ENCODE peak calls at places on chromosomes 13 and 19, in eight cellular contexts. N is NB4; M is CD4-positive, alpha-beta T cell; V is natural killer cell; A is neural progenitor cell; L is mucosa of descending colon; Z is HL-60; P is hepatocyte. O is an unnamed sample.
A peak's percentile ranks its signal among the peaks of the same experiment; 100 is the strongest.

GRCh38 chr13:91203430-91203829 is 144.1 kb upstream of the MIR17HG start:
- DNase-seq in N (no peak), A (no peak), Z (no peak), L (no peak), M (no peak), P (no peak), V (no peak), O (no peak)

GRCh38 chr13:102240110-102240509 is 161.7 kb downstream of the FGF14 start:
- DNase-seq in L (no peak), A (no peak), M (no peak), Z (no peak), N (no peak), V (no peak), P (no peak), O (no peak)

GRCh38 chr19:3171894-3172679 is 6.5 kb upstream of the S1PR4 start:
- DNase-seq in L (no peak), Z (no peak), M (no peak), N (no peak), P (peak; percentile 8), V (no peak), A (no peak), O (peak; percentile 44)

GRCh38 chr19:19461306-19461670 is 54.1 kb downstream of the TSSK6 start:
- DNase-seq in M (no peak), V (no peak), L (no peak), N (no peak), P (no peak), A (no peak), Z (no peak), O (no peak)

GRCh38 chr19:18294467-18294864 is 13.0 kb upstream of the JUND start:
- DNase-seq in L (peak; percentile 70), M (peak; percentile 90), A (peak; percentile 50), P (no peak), Z (no peak), N (no peak), V (peak; percentile 79), O (peak; percentile 75)

GRCh38 chr19:31545766-31546165 is 196.5 kb upstream of the TSHZ3 start:
- DNase-seq in M (no peak), V (no peak), N (no peak), L (no peak), P (no peak), Z (no peak), A (no peak), O (no peak)

GRCh38 chr19:30479231-30479630 is 107.0 kb downstream of the ZNF536 start:
- DNase-seq in V (no peak), N (no peak), Z (no peak), A (no peak), P (peak; percentile 48), M (no peak), L (peak; percentile 3), O (no peak)

GRCh38 chr19:58328999-58329398 is 2.2 kb downstream of the ZSCAN22 start:
- DNase-seq in A (peak; percentile 84), M (no peak), V (no peak), P (no peak), L (no peak), Z (no peak), N (peak; percentile 55), O (no peak)

GRCh38 chr19:35468637-35469036 is 20.6 kb downstream of the FFAR2 start:
- DNase-seq in N (peak; percentile 72), P (peak; percentile 72), M (peak; percentile 53), Z (no peak), L (peak; percentile 73), V (peak; percentile 58), A (peak; percentile 59), O (peak; percentile 73)

GRCh38 chr13:98050041-98050466 is 92.8 kb upstream of the FARP1 start:
- DNase-seq in V (no peak), P (peak; percentile 29), M (no peak), L (no peak), N (no peak), Z (no peak), A (no peak), O (no peak)

GRCh38 chr19:38564981-38565685 is 52.6 kb downstream of the MAP4K1 start:
- DNase-seq in N (no peak), V (no peak), Z (no peak), A (peak; percentile 41), M (peak; percentile 9), P (peak; percentile 38), L (no peak), O (no peak)

GRCh38 chr19:1247747-1248453 is 483 bp upstream of the MIDN start:
- DNase-seq in V (peak; percentile 83), M (peak; percentile 65), N (peak; percentile 62), L (peak; percentile 77), Z (peak; percentile 66), A (peak; percentile 69), P (peak; percentile 88), O (peak; percentile 95)

GRCh38 chr19:6963937-6964336 is 57.3 kb downstream of the MBD3L2B start:
- DNase-seq in Z (no peak), P (no peak), M (peak; percentile 41), V (peak; percentile 33), N (peak; percentile 33), L (peak; percentile 41), A (no peak), O (no peak)

GRCh38 chr19:9883231-9883758 is 48.2 kb downstream of the PIN1 start:
- DNase-seq in M (no peak), V (no peak), N (no peak), A (peak; percentile 89), Z (no peak), L (no peak), P (no peak), O (no peak)

GRCh38 chr13:42485272-42485671 is 88.7 kb upstream of the TNFSF11 start:
- DNase-seq in Z (no peak), M (no peak), P (no peak), V (no peak), N (no peak), A (no peak), L (no peak), O (no peak)

GRCh38 chr13:42484396-42484795 is 89.6 kb upstream of the TNFSF11 start:
- DNase-seq in A (no peak), M (no peak), N (no peak), V (no peak), P (no peak), Z (no peak), L (no peak), O (no peak)

GRCh38 chr13:42490676-42491075 is 83.3 kb upstream of the TNFSF11 start:
- DNase-seq in V (no peak), Z (no peak), P (no peak), A (no peak), N (no peak), L (no peak), M (no peak), O (no peak)

GRCh38 chr13:42486711-42487198 is 87.2 kb upstream of the TNFSF11 start:
- DNase-seq in M (no peak), N (peak; percentile 55), L (no peak), A (no peak), P (no peak), V (no peak), Z (no peak), O (no peak)

DNA sequence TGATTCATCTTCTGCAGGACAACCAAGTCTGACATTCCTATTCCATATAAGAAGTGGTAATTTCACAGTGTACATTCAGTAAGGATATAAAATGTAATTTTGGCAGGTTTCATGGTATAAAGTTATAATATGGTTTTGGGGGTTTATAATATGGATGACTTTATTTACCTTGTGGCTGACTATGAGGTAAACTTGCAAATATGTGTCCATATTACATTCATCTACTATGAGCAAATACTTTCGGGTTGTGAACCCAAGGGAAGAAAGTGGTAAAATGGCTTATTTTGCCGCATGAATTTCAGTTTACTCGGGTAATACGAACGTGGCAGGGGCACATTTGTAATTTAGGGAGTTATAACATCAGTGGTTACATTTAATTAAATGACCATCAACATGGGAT is 86.7 kb upstream of the TNFSF11 start:
- DNase-seq in Z (no peak), N (no peak), P (no peak), M (no peak), A (no peak), V (no peak), L (no peak), O (no peak)
- TF ChIP-seq CTCF in Z (no peak), N (no peak), P (no peak), M (no peak), A (no peak), V (no peak), L (no peak), O (no peak)

GRCh38 chr13:46010148-46010547 is 42.4 kb downstream of the ZC3H13 start:
- DNase-seq in Z (no peak), A (peak; percentile 40), P (peak; percentile 22), L (no peak), M (no peak), V (no peak), N (peak; percentile 29), O (no peak)
- TF ChIP-seq CTCF in Z (no peak), A (peak; percentile 64), P (peak; percentile 50), L (no peak), M (no peak), V (no peak), N (peak; percentile 21), O (peak; percentile 22)

GRCh38 chr19:5534787-5535586 is 32.8 kb downstream of the TINCR start:
- DNase-seq in V (no peak), L (no peak), P (no peak), A (no peak), M (no peak), Z (no peak), N (peak; percentile 28), O (no peak)
- TF ChIP-seq CTCF in V (peak; percentile 21), L (no peak), P (peak; percentile 36), A (peak; percentile 72), M (no peak), Z (peak; percentile 11), N (peak; percentile 52), O (peak; percentile 24)

DNA sequence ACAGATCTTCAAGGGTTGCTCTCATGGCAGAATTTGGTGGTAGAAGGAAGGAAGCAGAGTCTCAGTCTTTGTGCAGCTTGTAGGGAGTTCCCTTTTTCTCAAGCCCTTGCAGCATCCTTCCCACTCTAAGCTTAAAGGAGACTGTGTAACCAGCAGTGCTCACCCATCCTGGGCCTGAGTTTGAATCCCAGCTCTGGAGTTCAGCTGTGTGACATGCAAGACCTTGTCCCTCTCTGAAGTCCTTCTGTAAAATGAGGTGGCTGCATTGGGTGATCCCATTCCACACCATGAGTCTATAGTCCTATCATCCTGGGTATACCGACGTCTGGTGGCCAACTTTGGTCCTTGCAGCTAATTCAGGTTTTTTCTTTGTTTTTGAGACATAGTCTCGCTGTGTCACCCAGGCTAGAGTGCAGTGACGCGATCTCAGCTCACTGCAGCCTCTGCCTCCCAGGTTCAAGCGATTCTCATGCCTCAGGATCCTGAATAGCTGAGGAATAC is 9.8 kb downstream of the SIGLEC10 start:
- DNase-seq in Z (peak; percentile 66), V (no peak), A (peak; percentile 68), P (peak; percentile 50), L (peak; percentile 54), N (peak; percentile 83), M (no peak), O (no peak)
- TF ChIP-seq CTCF in Z (peak; percentile 53), V (peak; percentile 62), A (peak; percentile 63), P (peak; percentile 47), L (peak; percentile 19), N (no peak), M (no peak), O (peak; percentile 32)